ENCODE peak calls at places on chromosomes 16 and 17, in nine cellular contexts. V is breast epithelium; W is CD8-positive, alpha-beta T cell; S is psoas muscle; J is cardiac muscle cell; Q is mesendoderm; K is heart right ventricle; Y is CD4-positive, CD25-positive, alpha-beta regulatory T cell; X is adrenal gland. C is an unnamed sample. For H3K4me1 and H3K27me3, the result is how much of the 10 kb centered on the place peaks cover.

GRCh38 chr17:38709864-38710602 is 5.0 kb downstream of the MLLT6 start:
- DNase-seq in V (no peak), W (no peak), S (no peak), J (no peak), Q (no peak), K (no peak), Y (no peak), X (no peak), C (no peak)

GRCh38 chr17:37818689-37819088 is 73.8 kb upstream of the HNF1B start:
- DNase-seq in V (no peak), W (no peak), S (no peak), J (no peak), Q (peak), K (no peak), Y (no peak), X (no peak), C (no peak)

GRCh38 chr16:86823895-86824671 is 245.7 kb downstream of the FOXL1 start:
- DNase-seq in V (no peak), W (no peak), S (no peak), J (no peak), Q (no peak), K (no peak), Y (no peak), X (no peak), C (no peak)

GRCh38 chr16:73036074-73036826 is 11.7 kb downstream of the ZFHX3 start:
- DNase-seq in V (no peak), W (no peak), S (no peak), J (peak), Q (peak), K (no peak), Y (no peak), X (no peak), C (no peak)

GRCh38 chr16:9128346-9129342 is 37.2 kb downstream of the HAPSTR1 start:
- DNase-seq in V (peak), W (no peak), S (no peak), J (no peak), Q (no peak), K (no peak), Y (no peak), X (no peak), C (no peak)

GRCh38 chr16:80250376-80250775 is 290.4 kb upstream of the DYNLRB2 start:
- DNase-seq in V (no peak), W (no peak), S (no peak), J (no peak), Q (peak), K (no peak), Y (no peak), X (no peak), C (no peak)

GRCh38 chr17:32795339-32795979 is 81.5 kb downstream of the MYO1D start:
- DNase-seq in V (no peak), W (no peak), S (no peak), J (no peak), Q (peak), K (no peak), Y (no peak), X (no peak), C (no peak)

GRCh38 chr16:11595908-11596504 is 9.3 kb upstream of the LITAF start:
- DNase-seq in V (no peak), W (no peak), S (peak), J (no peak), Q (no peak), K (no peak), Y (no peak), X (no peak), C (no peak)

GRCh38 chr16:59116744-59117143 is 382.6 kb upstream of the GOT2 start:
- DNase-seq in V (no peak), W (no peak), S (no peak), J (no peak), Q (peak), K (no peak), Y (no peak), X (no peak), C (no peak)

GRCh38 chr17:60049936-60050335 is 28.8 kb downstream of the HEATR6 start:
- DNase-seq in V (no peak), W (no peak), S (no peak), J (no peak), Q (peak), K (no peak), Y (no peak), X (no peak), C (no peak)

GRCh38 chr17:82882715-82883446 is 43.1 kb upstream of the ZNF750 start:
- DNase-seq in V (peak), W (peak), S (no peak), J (no peak), Q (no peak), K (no peak), Y (peak), X (peak), C (no peak)

GRCh38 chr16:67166883-67167168 is 2.3 kb downstream of the HSF4 start:
- DNase-seq in V (no peak), W (no peak), S (no peak), J (no peak), Q (no peak), K (no peak), Y (no peak), X (no peak), C (no peak)

GRCh38 chr16:53111078-53111776 is 56.4 kb downstream of the CHD9 start:
- DNase-seq in V (no peak), W (no peak), S (no peak), J (no peak), Q (no peak), K (no peak), Y (no peak), X (no peak), C (no peak)

GRCh38 chr16:29962344-29962994 is 590 bp downstream of the TMEM219 start:
- DNase-seq in V (no peak), W (no peak), S (no peak), J (no peak), Q (no peak), K (no peak), Y (peak), X (peak), C (no peak)

GRCh38 chr17:78888911-78889496 is 14.0 kb downstream of the CEP295NL start:
- DNase-seq in V (no peak), W (no peak), S (no peak), J (no peak), Q (no peak), K (no peak), Y (no peak), X (no peak), C (no peak)

GRCh38 chr17:37220609-37220953 is 155.2 kb upstream of the C17orf78 start:
- DNase-seq in V (no peak), W (peak), S (no peak), J (peak), Q (peak), K (no peak), Y (peak), X (peak), C (no peak)

GRCh38 chr17:603405-604193 is 111.0 kb downstream of the VPS53 start:
- DNase-seq in V (no peak), W (no peak), S (no peak), J (no peak), Q (no peak), K (no peak), Y (no peak), X (no peak), C (no peak)

GRCh38 chr16:11052080-11052808 is 107.9 kb downstream of the CLEC16A start:
- DNase-seq in V (no peak), W (peak), S (no peak), J (no peak), Q (peak), K (no peak), Y (peak), X (no peak), C (no peak)

GRCh38 chr17:339193-340061 is 13.2 kb downstream of the RPH3AL start:
- DNase-seq in V (no peak), W (no peak), S (peak), J (no peak), Q (no peak), K (no peak), Y (no peak), X (no peak), C (no peak)

GRCh38 chr16:19757026-19757425 is 39.0 kb downstream of the IQCK start:
- DNase-seq in V (no peak), W (no peak), S (no peak), J (no peak), Q (no peak), K (no peak), Y (no peak), X (no peak), C (no peak)

GRCh38 chr17:28743243-28744103 is at the start of gene TRAF4:
- DNase-seq in V (peak), W (peak), S (peak), J (peak), Q (peak), K (peak), Y (peak), X (peak), C (no peak)

DNA sequence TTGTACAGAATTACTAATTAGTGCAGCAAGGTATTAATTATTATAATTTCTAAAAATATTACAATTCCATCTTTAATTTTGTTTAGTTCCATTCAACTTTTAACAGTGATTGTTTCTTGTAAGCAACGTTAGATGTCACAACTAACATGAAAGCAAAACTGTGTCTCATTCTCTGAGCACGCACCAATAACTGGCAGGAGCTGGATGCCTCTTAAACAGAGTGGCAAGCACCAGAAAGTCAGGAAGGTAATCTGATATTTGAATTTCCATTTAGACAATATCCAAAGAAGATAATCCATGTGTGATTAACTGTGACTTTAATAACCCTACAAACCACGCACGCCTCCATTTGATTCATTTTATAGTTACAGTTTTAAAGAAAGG is 214.1 kb downstream of the STX8 start:
- DNase-seq in V (no peak), W (no peak), S (no peak), J (no peak), Q (no peak), K (no peak), Y (no peak), X (no peak), C (no peak)
- H3K27ac ChIP-seq in V (no peak), W (no peak), S (no peak), J (no peak), Q (no peak), K (no peak), Y (no peak), X (no peak), C (no peak)

GRCh38 chr17:35981908-35982330 is 622 bp upstream of the CCL16 start:
- DNase-seq in V (no peak), W (no peak), S (no peak), J (no peak), Q (peak), K (no peak), Y (no peak), X (no peak), C (no peak)

GRCh38 chr17:35973333-35974260 is 7.7 kb downstream of the CCL16 start:
- DNase-seq in V (no peak), W (no peak), S (no peak), J (no peak), Q (peak), K (no peak), Y (no peak), X (peak), C (no peak)

GRCh38 chr17:35981246-35981645 is at the start of gene CCL16:
- DNase-seq in V (no peak), W (no peak), S (no peak), J (no peak), Q (no peak), K (no peak), Y (no peak), X (no peak), C (no peak)

GRCh38 chr17:35978346-35978745 is 3.0 kb downstream of the CCL16 start:
- DNase-seq in V (no peak), W (no peak), S (no peak), J (no peak), Q (no peak), K (no peak), Y (no peak), X (no peak), C (no peak)

GRCh38 chr17:35977509-35977908 is 3.8 kb downstream of the CCL16 start:
- DNase-seq in V (no peak), W (no peak), S (no peak), J (no peak), Q (no peak), K (no peak), Y (no peak), X (no peak), C (no peak)
- H3K4me1 ChIP-seq in V (under half), W (under half), S (under half), J (under half), Q (under half), K (under half), Y (under half), X (under half), C (under half)

GRCh38 chr17:77786090-77786489 is 172.4 kb upstream of the TNRC6C start:
- DNase-seq in V (no peak), W (no peak), S (no peak), J (no peak), Q (no peak), K (no peak), Y (no peak), X (no peak), C (no peak)

GRCh38 chr17:77782611-77783010 is 175.9 kb upstream of the TNRC6C start:
- DNase-seq in V (no peak), W (no peak), S (peak), J (no peak), Q (no peak), K (no peak), Y (no peak), X (no peak), C (no peak)

GRCh38 chr17:77786740-77787505 is 171.6 kb upstream of the TNRC6C start:
- DNase-seq in V (no peak), W (no peak), S (no peak), J (no peak), Q (peak), K (no peak), Y (no peak), X (no peak), C (no peak)

GRCh38 chr17:77783991-77784820 is 174.3 kb upstream of the TNRC6C start:
- DNase-seq in V (no peak), W (peak), S (no peak), J (no peak), Q (no peak), K (no peak), Y (peak), X (no peak), C (no peak)

DNA sequence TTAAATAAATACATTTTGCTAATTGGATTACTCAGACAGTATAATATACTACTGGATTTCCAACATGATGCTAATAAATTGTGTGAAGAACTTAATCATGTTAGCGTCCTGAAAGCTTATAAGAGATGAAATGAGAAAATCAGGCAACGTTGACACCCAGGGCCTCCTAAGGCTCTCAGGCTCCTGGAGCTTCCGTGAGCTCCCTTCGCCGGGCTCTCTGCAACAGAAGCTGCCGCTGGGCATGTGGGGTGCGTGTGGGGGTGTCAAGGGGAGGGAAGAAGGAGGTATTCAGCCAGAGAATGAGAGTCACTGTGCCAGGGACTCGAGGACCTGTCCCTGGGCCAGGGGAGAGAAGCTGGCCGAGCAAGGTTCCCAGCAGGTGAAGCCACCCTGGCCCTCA is 173.0 kb upstream of the TNRC6C start:
- DNase-seq in V (no peak), W (no peak), S (no peak), J (no peak), Q (no peak), K (no peak), Y (no peak), X (no peak), C (no peak)
- H3K27me3 ChIP-seq in V (under half), W (under half), S (under half), J (half or more), Q (under half), K (under half), Y (under half), X (under half), C (under half)

GRCh38 chr17:27496971-27497370 is 40.7 kb downstream of the KSR1 start:
- DNase-seq in V (no peak), W (no peak), S (no peak), J (no peak), Q (no peak), K (no peak), Y (no peak), X (no peak), C (no peak)
- H3K27ac ChIP-seq in V (no peak), W (no peak), S (no peak), J (no peak), Q (no peak), K (no peak), Y (no peak), X (no peak), C (peak)

GRCh38 chr16:3026003-3026378 is 2.2 kb downstream of the THOC6 start:
- DNase-seq in V (no peak), W (no peak), S (no peak), J (no peak), Q (no peak), K (no peak), Y (no peak), X (no peak), C (no peak)

GRCh38 chr16:3028716-3029319 is 5.0 kb downstream of the THOC6 start:
- DNase-seq in V (no peak), W (no peak), S (no peak), J (no peak), Q (no peak), K (no peak), Y (no peak), X (no peak), C (no peak)

GRCh38 chr16:3027983-3028715 is 4.3 kb downstream of the THOC6 start:
- DNase-seq in V (peak), W (peak), S (peak), J (peak), Q (peak), K (peak), Y (peak), X (peak), C (no peak)

GRCh38 chr16:3026609-3027487 is 3.0 kb downstream of the THOC6 start:
- DNase-seq in V (no peak), W (no peak), S (no peak), J (no peak), Q (no peak), K (no peak), Y (no peak), X (no peak), C (no peak)

GRCh38 chr16:3027488-3027795 is 3.6 kb downstream of the THOC6 start:
- DNase-seq in V (no peak), W (no peak), S (no peak), J (no peak), Q (no peak), K (no peak), Y (no peak), X (no peak), C (no peak)
- H3K4me1 ChIP-seq in V (under half), W (under half), S (under half), J (under half), Q (under half), K (under half), Y (under half), X (under half), C (half or more)

DNA sequence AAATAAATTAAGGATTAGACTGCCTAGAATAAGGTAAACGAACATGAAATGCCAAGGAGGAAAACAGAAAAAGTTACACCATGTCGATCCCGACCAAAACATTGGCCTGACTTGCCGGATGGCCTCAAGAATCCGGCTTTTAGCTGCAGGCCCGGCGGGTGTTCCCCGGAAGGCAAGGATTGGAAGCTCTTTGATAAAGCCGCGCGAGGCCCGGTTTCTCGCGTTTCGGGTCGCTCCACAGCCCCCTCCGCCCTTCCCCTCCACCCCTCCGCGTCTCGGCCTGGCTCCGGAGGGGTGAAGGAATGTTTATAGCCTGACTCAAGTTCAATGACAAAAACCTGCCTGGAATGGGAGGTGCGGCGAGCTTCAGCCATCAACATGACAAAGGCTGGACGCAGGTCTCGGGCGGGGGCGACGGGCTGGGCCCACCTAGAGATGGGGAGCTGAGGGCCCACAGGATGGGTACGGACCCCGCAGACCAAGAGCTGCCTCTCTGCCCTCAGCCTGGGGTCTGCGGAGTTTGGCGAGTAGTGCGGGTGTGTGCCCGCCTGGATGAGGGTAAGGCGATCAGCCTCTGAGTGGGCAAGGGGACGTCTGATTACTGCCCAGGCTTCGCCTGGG is 2.6 kb downstream of the PRAC1 start:
- DNase-seq in V (no peak), W (no peak), S (no peak), J (peak), Q (peak), K (no peak), Y (no peak), X (no peak), C (no peak)
- H3K27me3 ChIP-seq in V (under half), W (half or more), S (half or more), J (half or more), Q (under half), K (half or more), Y (half or more), X (half or more), C (half or more)

C was measured in esophagus squamous epithelium.